ENCODE peak calls at places on chromosomes 7 and 10, in eight cellular contexts. One of them, this sample, is unnamed.

GRCh38 chr10:97904026-97904410 is 54.4 kb downstream of the GOLGA7B start:
- DNase-seq in uterus: no peak
- DNase-seq in A673: no peak
- DNase-seq in astrocyte of the spinal cord: no peak
- DNase-seq in AG10803: no peak
- DNase-seq in body of pancreas: no peak
- DNase-seq in mammary epithelial cell: no peak
- DNase-seq in fibroblast of lung: no peak
- DNase-seq in this sample: no peak

GRCh38 chr10:30594077-30594476 is 35.5 kb downstream of the LYZL2 start:
- DNase-seq in AG10803: no peak
- DNase-seq in fibroblast of lung: no peak
- DNase-seq in uterus: no peak
- DNase-seq in astrocyte of the spinal cord: no peak
- DNase-seq in A673: no peak
- DNase-seq in body of pancreas: no peak
- DNase-seq in mammary epithelial cell: no peak
- DNase-seq in this sample: no peak

GRCh38 chr7:140541513-140542192 is 62.3 kb upstream of the MKRN1 start:
- DNase-seq in AG10803: peak
- DNase-seq in mammary epithelial cell: peak
- DNase-seq in fibroblast of lung: peak
- DNase-seq in uterus: peak
- DNase-seq in A673: peak
- DNase-seq in astrocyte of the spinal cord: peak
- DNase-seq in body of pancreas: no peak
- DNase-seq in this sample: no peak

GRCh38 chr7:105046414-105046813 is 32.4 kb downstream of the KMT2E start:
- DNase-seq in astrocyte of the spinal cord: peak
- DNase-seq in A673: no peak
- DNase-seq in AG10803: peak
- DNase-seq in body of pancreas: no peak
- DNase-seq in mammary epithelial cell: peak
- DNase-seq in uterus: no peak
- DNase-seq in fibroblast of lung: peak
- DNase-seq in this sample: no peak

GRCh38 chr7:2966466-2967078 is 77.1 kb downstream of the CARD11 start:
- DNase-seq in uterus: no peak
- DNase-seq in A673: no peak
- DNase-seq in astrocyte of the spinal cord: no peak
- DNase-seq in fibroblast of lung: no peak
- DNase-seq in mammary epithelial cell: no peak
- DNase-seq in body of pancreas: no peak
- DNase-seq in AG10803: no peak
- DNase-seq in this sample: no peak

GRCh38 chr7:15938153-15938552 is 251.7 kb upstream of the MEOX2 start:
- DNase-seq in astrocyte of the spinal cord: no peak
- DNase-seq in uterus: no peak
- DNase-seq in AG10803: no peak
- DNase-seq in fibroblast of lung: peak
- DNase-seq in A673: no peak
- DNase-seq in body of pancreas: no peak
- DNase-seq in mammary epithelial cell: no peak
- DNase-seq in this sample: no peak

GRCh38 chr7:140605337-140605736 is 35.3 kb downstream of the DENND2A start:
- DNase-seq in A673: no peak
- DNase-seq in astrocyte of the spinal cord: peak
- DNase-seq in mammary epithelial cell: no peak
- DNase-seq in fibroblast of lung: peak
- DNase-seq in AG10803: peak
- DNase-seq in body of pancreas: no peak
- DNase-seq in uterus: no peak
- DNase-seq in this sample: no peak

GRCh38 chr10:101778781-101779543 is 3.0 kb upstream of the FGF8 start:
- DNase-seq in body of pancreas: peak
- DNase-seq in A673: no peak
- DNase-seq in uterus: no peak
- DNase-seq in fibroblast of lung: peak
- DNase-seq in astrocyte of the spinal cord: peak
- DNase-seq in mammary epithelial cell: no peak
- DNase-seq in AG10803: peak
- DNase-seq in this sample: no peak

GRCh38 chr7:38699481-38699880 is 68.3 kb upstream of the AMPH start:
- DNase-seq in uterus: no peak
- DNase-seq in fibroblast of lung: peak
- DNase-seq in A673: peak
- DNase-seq in astrocyte of the spinal cord: no peak
- DNase-seq in mammary epithelial cell: no peak
- DNase-seq in body of pancreas: no peak
- DNase-seq in AG10803: peak
- DNase-seq in this sample: no peak

GRCh38 chr10:114312585-114312984 is 73.5 kb downstream of the VWA2 start:
- DNase-seq in AG10803: no peak
- DNase-seq in astrocyte of the spinal cord: no peak
- DNase-seq in A673: no peak
- DNase-seq in uterus: no peak
- DNase-seq in mammary epithelial cell: peak
- DNase-seq in body of pancreas: no peak
- DNase-seq in fibroblast of lung: no peak
- DNase-seq in this sample: no peak

DNA sequence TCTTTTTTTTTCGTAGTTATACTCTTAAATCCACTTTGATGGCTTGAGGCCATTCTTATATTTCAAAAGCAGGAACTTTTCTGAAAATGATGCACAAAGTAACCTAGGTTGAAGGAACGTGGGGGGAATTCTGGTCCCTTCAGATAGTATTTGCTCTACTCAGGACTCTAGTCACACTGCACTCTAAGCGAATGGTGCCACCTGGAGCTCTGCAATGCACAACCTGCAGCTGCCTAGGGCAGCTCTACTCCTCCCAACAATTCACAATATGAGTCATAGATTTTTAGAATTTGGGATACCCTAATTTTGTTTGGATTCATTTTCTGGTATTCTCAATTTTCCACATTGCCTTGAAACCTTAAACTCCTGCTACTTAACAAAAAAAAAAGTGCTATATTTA is 17.3 kb downstream of the SYPL1 start:
- DNase-seq in uterus: no peak
- DNase-seq in AG10803: no peak
- DNase-seq in mammary epithelial cell: no peak
- DNase-seq in astrocyte of the spinal cord: no peak
- DNase-seq in fibroblast of lung: no peak
- DNase-seq in body of pancreas: no peak
- DNase-seq in A673: no peak
- DNase-seq in this sample: no peak
- TF ChIP-seq CTCF in uterus: no peak
- TF ChIP-seq CTCF in AG10803: no peak
- TF ChIP-seq CTCF in mammary epithelial cell: peak
- TF ChIP-seq CTCF in astrocyte of the spinal cord: no peak
- TF ChIP-seq CTCF in fibroblast of lung: no peak
- TF ChIP-seq CTCF in body of pancreas: no peak
- TF ChIP-seq CTCF in A673: no peak
- TF ChIP-seq CTCF in this sample: no peak

GRCh38 chr7:132072873-132073272 is 503.4 kb downstream of the PLXNA4 start:
- DNase-seq in body of pancreas: no peak
- DNase-seq in astrocyte of the spinal cord: no peak
- DNase-seq in uterus: no peak
- DNase-seq in A673: no peak
- DNase-seq in mammary epithelial cell: no peak
- DNase-seq in AG10803: no peak
- DNase-seq in fibroblast of lung: no peak
- DNase-seq in this sample: no peak
- TF ChIP-seq CTCF in body of pancreas: no peak
- TF ChIP-seq CTCF in astrocyte of the spinal cord: no peak
- TF ChIP-seq CTCF in uterus: no peak
- TF ChIP-seq CTCF in A673: no peak
- TF ChIP-seq CTCF in mammary epithelial cell: no peak
- TF ChIP-seq CTCF in AG10803: no peak
- TF ChIP-seq CTCF in fibroblast of lung: no peak
- TF ChIP-seq CTCF in this sample: no peak

GRCh38 chr7:77293046-77293445 is 93.4 kb upstream of the FGL2 start:
- DNase-seq in uterus: no peak
- DNase-seq in A673: no peak
- DNase-seq in fibroblast of lung: no peak
- DNase-seq in astrocyte of the spinal cord: no peak
- DNase-seq in mammary epithelial cell: no peak
- DNase-seq in AG10803: no peak
- DNase-seq in body of pancreas: no peak
- DNase-seq in this sample: no peak
- TF ChIP-seq CTCF in uterus: no peak
- TF ChIP-seq CTCF in A673: no peak
- TF ChIP-seq CTCF in fibroblast of lung: no peak
- TF ChIP-seq CTCF in astrocyte of the spinal cord: peak
- TF ChIP-seq CTCF in mammary epithelial cell: peak
- TF ChIP-seq CTCF in AG10803: no peak
- TF ChIP-seq CTCF in body of pancreas: no peak
- TF ChIP-seq CTCF in this sample: no peak

GRCh38 chr7:152619027-152619739 is 56.8 kb downstream of the XRCC2 start:
- DNase-seq in AG10803: no peak
- DNase-seq in astrocyte of the spinal cord: no peak
- DNase-seq in fibroblast of lung: no peak
- DNase-seq in body of pancreas: no peak
- DNase-seq in A673: no peak
- DNase-seq in mammary epithelial cell: no peak
- DNase-seq in uterus: no peak
- DNase-seq in this sample: no peak
- TF ChIP-seq CTCF in AG10803: no peak
- TF ChIP-seq CTCF in astrocyte of the spinal cord: no peak
- TF ChIP-seq CTCF in fibroblast of lung: no peak
- TF ChIP-seq CTCF in body of pancreas: no peak
- TF ChIP-seq CTCF in A673: peak
- TF ChIP-seq CTCF in mammary epithelial cell: no peak
- TF ChIP-seq CTCF in uterus: no peak
- TF ChIP-seq CTCF in this sample: no peak

GRCh38 chr10:50291261-50291850 is 40.0 kb upstream of the ASAH2 start:
- DNase-seq in body of pancreas: no peak
- DNase-seq in fibroblast of lung: peak
- DNase-seq in astrocyte of the spinal cord: peak
- DNase-seq in A673: no peak
- DNase-seq in AG10803: peak
- DNase-seq in uterus: no peak
- DNase-seq in mammary epithelial cell: no peak
- DNase-seq in this sample: no peak
- TF ChIP-seq CTCF in body of pancreas: peak
- TF ChIP-seq CTCF in fibroblast of lung: peak
- TF ChIP-seq CTCF in astrocyte of the spinal cord: peak
- TF ChIP-seq CTCF in A673: peak
- TF ChIP-seq CTCF in AG10803: peak
- TF ChIP-seq CTCF in uterus: peak
- TF ChIP-seq CTCF in mammary epithelial cell: peak
- TF ChIP-seq CTCF in this sample: no peak

DNA sequence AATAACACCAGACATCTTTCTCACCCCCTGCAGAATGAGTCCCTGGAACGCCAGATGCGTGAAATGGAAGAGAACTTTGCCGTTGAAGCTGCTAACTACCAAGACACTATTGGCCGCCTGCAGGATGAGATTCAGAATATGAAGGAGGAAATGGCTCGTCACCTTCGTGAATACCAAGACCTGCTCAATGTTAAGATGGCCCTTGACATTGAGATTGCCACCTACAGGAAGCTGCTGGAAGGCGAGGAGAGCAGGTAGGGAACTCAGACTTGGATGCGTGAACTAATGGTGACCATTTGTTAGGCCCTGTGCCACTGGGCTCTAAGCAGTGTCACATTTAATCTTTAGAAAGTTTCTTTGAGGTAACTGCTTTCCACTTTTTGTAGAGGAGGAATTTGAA is 7.1 kb downstream of the VIM start:
- DNase-seq in AG10803: peak
- DNase-seq in body of pancreas: no peak
- DNase-seq in mammary epithelial cell: no peak
- DNase-seq in A673: no peak
- DNase-seq in uterus: no peak
- DNase-seq in fibroblast of lung: no peak
- DNase-seq in astrocyte of the spinal cord: no peak
- DNase-seq in this sample: no peak
- TF ChIP-seq CTCF in AG10803: peak
- TF ChIP-seq CTCF in body of pancreas: no peak
- TF ChIP-seq CTCF in mammary epithelial cell: no peak
- TF ChIP-seq CTCF in A673: peak
- TF ChIP-seq CTCF in uterus: no peak
- TF ChIP-seq CTCF in fibroblast of lung: no peak
- TF ChIP-seq CTCF in astrocyte of the spinal cord: peak
- TF ChIP-seq CTCF in this sample: no peak

DNA sequence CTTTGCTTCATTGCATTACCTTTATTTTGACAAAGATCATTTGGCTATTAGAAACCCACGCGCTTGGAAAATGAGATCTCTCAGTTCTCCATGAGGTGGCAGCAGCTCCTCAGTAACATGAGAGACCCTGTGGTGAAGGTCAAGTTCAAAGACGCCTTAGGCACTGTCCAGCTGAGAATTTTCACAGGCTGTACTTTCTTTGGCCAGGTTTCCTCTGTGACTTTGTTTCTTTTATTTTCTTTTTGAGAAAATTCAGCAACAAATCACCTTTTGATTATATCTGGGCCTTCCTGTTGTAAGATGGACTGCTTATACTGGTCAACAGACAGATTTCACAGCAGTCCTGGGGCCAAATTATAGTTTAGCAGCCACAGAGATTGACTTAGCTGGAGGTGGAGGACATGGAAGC is 54.5 kb downstream of the RAB18 start:
- DNase-seq in fibroblast of lung: peak
- DNase-seq in A673: peak
- DNase-seq in mammary epithelial cell: peak
- DNase-seq in body of pancreas: peak
- DNase-seq in astrocyte of the spinal cord: peak
- DNase-seq in uterus: peak
- DNase-seq in AG10803: peak
- DNase-seq in this sample: no peak
- TF ChIP-seq CTCF in fibroblast of lung: peak
- TF ChIP-seq CTCF in A673: peak
- TF ChIP-seq CTCF in mammary epithelial cell: peak
- TF ChIP-seq CTCF in body of pancreas: peak
- TF ChIP-seq CTCF in astrocyte of the spinal cord: peak
- TF ChIP-seq CTCF in uterus: peak
- TF ChIP-seq CTCF in AG10803: peak
- TF ChIP-seq CTCF in this sample: peak

GRCh38 chr7:80147543-80148376 is 13.1 kb downstream of the GNAI1 start:
- DNase-seq in A673: peak
- DNase-seq in AG10803: peak
- DNase-seq in mammary epithelial cell: peak
- DNase-seq in uterus: no peak
- DNase-seq in astrocyte of the spinal cord: peak
- DNase-seq in fibroblast of lung: peak
- DNase-seq in body of pancreas: no peak
- DNase-seq in this sample: no peak

GRCh38 chr7:80154656-80155325 is 20.2 kb downstream of the GNAI1 start:
- DNase-seq in astrocyte of the spinal cord: no peak
- DNase-seq in fibroblast of lung: no peak
- DNase-seq in uterus: no peak
- DNase-seq in AG10803: peak
- DNase-seq in A673: peak
- DNase-seq in mammary epithelial cell: no peak
- DNase-seq in body of pancreas: no peak
- DNase-seq in this sample: no peak

GRCh38 chr7:80150621-80151273 is 16.1 kb downstream of the GNAI1 start:
- DNase-seq in uterus: no peak
- DNase-seq in astrocyte of the spinal cord: peak
- DNase-seq in body of pancreas: no peak
- DNase-seq in mammary epithelial cell: peak
- DNase-seq in A673: no peak
- DNase-seq in fibroblast of lung: peak
- DNase-seq in AG10803: peak
- DNase-seq in this sample: no peak

GRCh38 chr7:80153446-80153845 is 18.8 kb downstream of the GNAI1 start:
- DNase-seq in body of pancreas: no peak
- DNase-seq in uterus: no peak
- DNase-seq in AG10803: peak
- DNase-seq in A673: no peak
- DNase-seq in astrocyte of the spinal cord: no peak
- DNase-seq in mammary epithelial cell: no peak
- DNase-seq in fibroblast of lung: peak
- DNase-seq in this sample: no peak

GRCh38 chr7:80151274-80151665 is 16.6 kb downstream of the GNAI1 start:
- DNase-seq in body of pancreas: no peak
- DNase-seq in astrocyte of the spinal cord: peak
- DNase-seq in mammary epithelial cell: peak
- DNase-seq in fibroblast of lung: peak
- DNase-seq in A673: no peak
- DNase-seq in uterus: no peak
- DNase-seq in AG10803: peak
- DNase-seq in this sample: no peak
- TF ChIP-seq CTCF in body of pancreas: no peak
- TF ChIP-seq CTCF in astrocyte of the spinal cord: no peak
- TF ChIP-seq CTCF in mammary epithelial cell: peak
- TF ChIP-seq CTCF in fibroblast of lung: no peak
- TF ChIP-seq CTCF in A673: no peak
- TF ChIP-seq CTCF in uterus: no peak
- TF ChIP-seq CTCF in AG10803: peak
- TF ChIP-seq CTCF in this sample: no peak